ENCODE peak calls at places on chromosomes 6 and 20, in eight cellular contexts. M, E, X, J, W, C, A and I are unnamed samples.

GRCh38 chr6:133512410-133513016 is 271.4 kb downstream of the EYA4 start:
- DNase-seq in X (peak; percentile 37), W (no peak), M (peak; percentile 35), E (peak; percentile 2), C (no peak), J (no peak), A (no peak), I (no peak)

GRCh38 chr20:24778585-24779031 is 170.5 kb upstream of the CST7 start:
- DNase-seq in E (no peak), X (no peak), C (no peak), A (no peak), M (no peak), W (no peak), J (no peak), I (no peak)

GRCh38 chr6:36349240-36349639 is 12.6 kb upstream of the BNIP5 start:
- DNase-seq in A (no peak), C (no peak), M (no peak), W (peak; percentile 50), X (no peak), E (peak; percentile 34), J (no peak), I (no peak)

GRCh38 chr6:45681860-45682488 is 304.2 kb upstream of the SUPT3H start:
- DNase-seq in C (no peak), M (peak; percentile 50), J (no peak), A (no peak), W (no peak), X (peak; percentile 97), E (peak; percentile 13), I (no peak)

GRCh38 chr6:4287811-4288244 is 152.5 kb upstream of the ECI2 start:
- DNase-seq in J (no peak), E (no peak), M (no peak), X (no peak), C (no peak), W (no peak), A (no peak), I (no peak)

GRCh38 chr20:49286689-49287551 is 9.1 kb upstream of the ZNFX1 start:
- DNase-seq in C (no peak), M (peak; percentile 56), E (no peak), A (no peak), J (no peak), X (peak; percentile 55), W (no peak), I (no peak)

GRCh38 chr6:26311012-26311384 is 54.0 kb upstream of the BTN3A2 start:
- DNase-seq in A (no peak), W (peak; percentile 37), X (peak; percentile 79), M (peak; percentile 79), C (no peak), J (peak; percentile 51), E (peak; percentile 34), I (no peak)

GRCh38 chr20:47865451-47865850 is 80.2 kb upstream of the SULF2 start:
- DNase-seq in M (no peak), A (no peak), J (no peak), X (no peak), W (no peak), C (no peak), E (no peak), I (no peak)

GRCh38 chr20:6698056-6698455 is 69.4 kb upstream of the BMP2 start:
- DNase-seq in C (no peak), J (no peak), A (no peak), W (no peak), M (no peak), X (no peak), E (no peak), I (no peak)

GRCh38 chr6:37489697-37490336 is 9.9 kb downstream of the CCDC167 start:
- DNase-seq in W (no peak), C (no peak), E (no peak), M (peak; percentile 20), A (peak; percentile 41), J (no peak), X (no peak), I (no peak)

GRCh38 chr20:49641683-49642649 is 71.7 kb downstream of the B4GALT5 start:
- DNase-seq in J (no peak), C (no peak), A (no peak), W (no peak), M (no peak), X (no peak), E (no peak), I (no peak)

GRCh38 chr6:102961902-102962301 is 1568.4 kb downstream of the GRIK2 start:
- DNase-seq in A (no peak), X (no peak), M (no peak), W (no peak), C (no peak), J (no peak), E (no peak), I (no peak)

GRCh38 chr20:46458891-46459750 is 52.7 kb upstream of the ELMO2 start:
- DNase-seq in X (no peak), J (no peak), M (no peak), E (no peak), C (no peak), A (no peak), W (no peak), I (no peak)

GRCh38 chr6:72328775-72329174 is 293.1 kb upstream of the KCNQ5 start:
- DNase-seq in M (no peak), X (no peak), J (no peak), W (no peak), E (no peak), C (no peak), A (no peak), I (no peak)

GRCh38 chr6:125020385-125020784 is 58.1 kb downstream of the RNF217 start:
- DNase-seq in X (no peak), W (no peak), J (no peak), C (no peak), A (no peak), M (no peak), E (no peak), I (no peak)

GRCh38 chr20:22402990-22403859 is 181.1 kb downstream of the FOXA2 start:
- DNase-seq in X (no peak), W (no peak), E (no peak), C (no peak), J (no peak), M (no peak), A (no peak), I (no peak)

GRCh38 chr6:14165091-14165490 is 47.5 kb downstream of the CD83 start:
- DNase-seq in X (peak; percentile 72), J (no peak), W (no peak), A (no peak), M (peak; percentile 85), E (no peak), C (no peak), I (no peak)

GRCh38 chr6:79466222-79466834 is 70.9 kb downstream of the LCA5 start:
- DNase-seq in C (no peak), X (no peak), E (no peak), W (no peak), A (no peak), M (peak; percentile 19), J (no peak), I (no peak)

GRCh38 chr6:124536792-124537191 is 425.4 kb upstream of the RNF217 start:
- DNase-seq in X (no peak), A (no peak), E (no peak), C (no peak), W (no peak), J (no peak), M (no peak), I (no peak)

GRCh38 chr20:45497971-45498494 is 17.4 kb downstream of the SPINT3 start:
- DNase-seq in M (no peak), W (no peak), E (no peak), A (no peak), X (no peak), C (no peak), J (no peak), I (no peak)

GRCh38 chr20:32537657-32538525 is 47.2 kb downstream of the NOL4L start:
- DNase-seq in J (no peak), E (no peak), X (no peak), A (no peak), C (no peak), W (no peak), M (no peak), I (no peak)

GRCh38 chr6:24229694-24230093 is 103.7 kb downstream of the NRSN1 start:
- DNase-seq in A (no peak), M (no peak), W (no peak), E (no peak), J (no peak), C (no peak), X (no peak), I (no peak)

GRCh38 chr6:151904631-151905030 is 97.1 kb downstream of the ESR1 start:
- DNase-seq in E (no peak), A (no peak), M (no peak), J (no peak), W (no peak), C (no peak), X (no peak), I (no peak)

GRCh38 chr6:15464211-15464725 is 198.6 kb downstream of the DTNBP1 start:
- DNase-seq in W (peak; percentile 32), M (peak; percentile 34), J (peak; percentile 61), A (peak; percentile 41), C (no peak), E (peak; percentile 62), X (no peak), I (peak; percentile 36)

GRCh38 chr6:25014806-25015560 is 79.2 kb upstream of the RIPOR2 start:
- DNase-seq in X (no peak), M (peak; percentile 36), E (peak; percentile 36), J (no peak), W (peak; percentile 78), C (no peak), A (no peak), I (no peak)

GRCh38 chr6:35796236-35796635 is 887 bp downstream of the CLPS start:
- DNase-seq in A (no peak), X (no peak), C (no peak), J (no peak), E (no peak), M (no peak), W (no peak), I (no peak)

GRCh38 chr6:120903836-120904235 is 430.4 kb downstream of the TBC1D32 start:
- DNase-seq in J (no peak), M (peak; percentile 1), E (no peak), X (no peak), C (no peak), W (no peak), A (no peak), I (no peak)